ENCODE peak calls at places on chromosomes 6 and 20, in ten cellular contexts. One of them, this sample, is unnamed.

GRCh38 chr6:31158863-31159855 is 770 bp downstream of the TCF19 start:
- DNase-seq in 8988T: peak
- DNase-seq in ecto neural progenitor cell: no peak
- DNase-seq in skeletal muscle cell: no peak
- DNase-seq in GF-D8: no peak
- DNase-seq in activated gamma-delta T cell treated with anti-CD3 and anti-CD28 coated beads, Interleukin-2, amount 50 U/mL, for 16 hours: no peak
- DNase-seq in Panc1: no peak
- DNase-seq in glutamatergic neuron: no peak
- DNase-seq in NCI-H2171 treated with DMSO at 0.1 percent for 48 hours: no peak
- DNase-seq in K562: peak
- DNase-seq in this sample: no peak

GRCh38 chr20:58231678-58232077 is 3.2 kb upstream of the ANKRD60 start:
- DNase-seq in 8988T: no peak
- DNase-seq in ecto neural progenitor cell: no peak
- DNase-seq in skeletal muscle cell: no peak
- DNase-seq in GF-D8: no peak
- DNase-seq in activated gamma-delta T cell treated with anti-CD3 and anti-CD28 coated beads, Interleukin-2, amount 50 U/mL, for 16 hours: no peak
- DNase-seq in Panc1: no peak
- DNase-seq in glutamatergic neuron: no peak
- DNase-seq in NCI-H2171 treated with DMSO at 0.1 percent for 48 hours: peak
- DNase-seq in K562: no peak
- DNase-seq in this sample: no peak

GRCh38 chr20:58550661-58551060 is 35.5 kb upstream of the APCDD1L start:
- DNase-seq in 8988T: no peak
- DNase-seq in ecto neural progenitor cell: no peak
- DNase-seq in skeletal muscle cell: peak
- DNase-seq in GF-D8: no peak
- DNase-seq in activated gamma-delta T cell treated with anti-CD3 and anti-CD28 coated beads, Interleukin-2, amount 50 U/mL, for 16 hours: no peak
- DNase-seq in Panc1: no peak
- DNase-seq in glutamatergic neuron: no peak
- DNase-seq in NCI-H2171 treated with DMSO at 0.1 percent for 48 hours: no peak
- DNase-seq in K562: peak
- DNase-seq in this sample: no peak

GRCh38 chr20:24118096-24118780 is 129.7 kb upstream of the GGTLC1 start:
- DNase-seq in 8988T: no peak
- DNase-seq in ecto neural progenitor cell: no peak
- DNase-seq in skeletal muscle cell: no peak
- DNase-seq in GF-D8: no peak
- DNase-seq in activated gamma-delta T cell treated with anti-CD3 and anti-CD28 coated beads, Interleukin-2, amount 50 U/mL, for 16 hours: no peak
- DNase-seq in Panc1: no peak
- DNase-seq in glutamatergic neuron: no peak
- DNase-seq in NCI-H2171 treated with DMSO at 0.1 percent for 48 hours: peak
- DNase-seq in K562: no peak
- DNase-seq in this sample: no peak

GRCh38 chr6:42661540-42662153 is 60.8 kb downstream of the PRPH2 start:
- DNase-seq in 8988T: no peak
- DNase-seq in ecto neural progenitor cell: peak
- DNase-seq in skeletal muscle cell: peak
- DNase-seq in GF-D8: peak
- DNase-seq in activated gamma-delta T cell treated with anti-CD3 and anti-CD28 coated beads, Interleukin-2, amount 50 U/mL, for 16 hours: peak
- DNase-seq in Panc1: peak
- DNase-seq in glutamatergic neuron: peak
- DNase-seq in NCI-H2171 treated with DMSO at 0.1 percent for 48 hours: peak
- DNase-seq in K562: peak
- DNase-seq in this sample: peak

GRCh38 chr6:39956951-39957350 is 22.7 kb upstream of the MOCS1 start:
- DNase-seq in 8988T: no peak
- DNase-seq in ecto neural progenitor cell: no peak
- DNase-seq in skeletal muscle cell: peak
- DNase-seq in GF-D8: no peak
- DNase-seq in activated gamma-delta T cell treated with anti-CD3 and anti-CD28 coated beads, Interleukin-2, amount 50 U/mL, for 16 hours: no peak
- DNase-seq in Panc1: no peak
- DNase-seq in glutamatergic neuron: no peak
- DNase-seq in NCI-H2171 treated with DMSO at 0.1 percent for 48 hours: no peak
- DNase-seq in K562: no peak
- DNase-seq in this sample: no peak

GRCh38 chr20:24766143-24766527 is 182.9 kb upstream of the CST7 start:
- DNase-seq in 8988T: no peak
- DNase-seq in ecto neural progenitor cell: peak
- DNase-seq in skeletal muscle cell: no peak
- DNase-seq in GF-D8: no peak
- DNase-seq in activated gamma-delta T cell treated with anti-CD3 and anti-CD28 coated beads, Interleukin-2, amount 50 U/mL, for 16 hours: no peak
- DNase-seq in Panc1: no peak
- DNase-seq in glutamatergic neuron: no peak
- DNase-seq in NCI-H2171 treated with DMSO at 0.1 percent for 48 hours: no peak
- DNase-seq in K562: no peak
- DNase-seq in this sample: no peak

GRCh38 chr6:5866547-5867051 is 140.1 kb downstream of the NRN1 start:
- DNase-seq in 8988T: no peak
- DNase-seq in ecto neural progenitor cell: no peak
- DNase-seq in skeletal muscle cell: peak
- DNase-seq in GF-D8: no peak
- DNase-seq in activated gamma-delta T cell treated with anti-CD3 and anti-CD28 coated beads, Interleukin-2, amount 50 U/mL, for 16 hours: no peak
- DNase-seq in Panc1: peak
- DNase-seq in glutamatergic neuron: no peak
- DNase-seq in NCI-H2171 treated with DMSO at 0.1 percent for 48 hours: peak
- DNase-seq in K562: no peak
- DNase-seq in this sample: peak

GRCh38 chr20:58040447-58041290 is 187.8 kb downstream of the ANKRD60 start:
- DNase-seq in 8988T: no peak
- DNase-seq in ecto neural progenitor cell: no peak
- DNase-seq in skeletal muscle cell: no peak
- DNase-seq in GF-D8: no peak
- DNase-seq in activated gamma-delta T cell treated with anti-CD3 and anti-CD28 coated beads, Interleukin-2, amount 50 U/mL, for 16 hours: no peak
- DNase-seq in Panc1: no peak
- DNase-seq in glutamatergic neuron: no peak
- DNase-seq in NCI-H2171 treated with DMSO at 0.1 percent for 48 hours: no peak
- DNase-seq in K562: no peak
- DNase-seq in this sample: no peak

GRCh38 chr20:1524004-1524403 is 32.8 kb upstream of the SIRPB2 start:
- DNase-seq in 8988T: no peak
- DNase-seq in ecto neural progenitor cell: no peak
- DNase-seq in skeletal muscle cell: no peak
- DNase-seq in GF-D8: peak
- DNase-seq in activated gamma-delta T cell treated with anti-CD3 and anti-CD28 coated beads, Interleukin-2, amount 50 U/mL, for 16 hours: no peak
- DNase-seq in Panc1: no peak
- DNase-seq in glutamatergic neuron: no peak
- DNase-seq in NCI-H2171 treated with DMSO at 0.1 percent for 48 hours: no peak
- DNase-seq in K562: no peak
- DNase-seq in this sample: no peak

GRCh38 chr6:142246960-142247359 is 54.8 kb upstream of the ADGRG6 start:
- DNase-seq in 8988T: no peak
- DNase-seq in ecto neural progenitor cell: no peak
- DNase-seq in skeletal muscle cell: no peak
- DNase-seq in GF-D8: no peak
- DNase-seq in activated gamma-delta T cell treated with anti-CD3 and anti-CD28 coated beads, Interleukin-2, amount 50 U/mL, for 16 hours: no peak
- DNase-seq in Panc1: no peak
- DNase-seq in glutamatergic neuron: no peak
- DNase-seq in NCI-H2171 treated with DMSO at 0.1 percent for 48 hours: no peak
- DNase-seq in K562: no peak
- DNase-seq in this sample: no peak

GRCh38 chr6:127023001-127023778 is 95.3 kb upstream of the RSPO3 start:
- DNase-seq in 8988T: no peak
- DNase-seq in ecto neural progenitor cell: no peak
- DNase-seq in skeletal muscle cell: no peak
- DNase-seq in GF-D8: no peak
- DNase-seq in activated gamma-delta T cell treated with anti-CD3 and anti-CD28 coated beads, Interleukin-2, amount 50 U/mL, for 16 hours: no peak
- DNase-seq in Panc1: no peak
- DNase-seq in glutamatergic neuron: no peak
- DNase-seq in NCI-H2171 treated with DMSO at 0.1 percent for 48 hours: no peak
- DNase-seq in K562: no peak
- DNase-seq in this sample: no peak

GRCh38 chr6:17385660-17386059 is 7.7 kb upstream of the CAP2 start:
- DNase-seq in 8988T: no peak
- DNase-seq in ecto neural progenitor cell: no peak
- DNase-seq in skeletal muscle cell: peak
- DNase-seq in GF-D8: no peak
- DNase-seq in activated gamma-delta T cell treated with anti-CD3 and anti-CD28 coated beads, Interleukin-2, amount 50 U/mL, for 16 hours: no peak
- DNase-seq in Panc1: no peak
- DNase-seq in glutamatergic neuron: no peak
- DNase-seq in NCI-H2171 treated with DMSO at 0.1 percent for 48 hours: peak
- DNase-seq in K562: no peak
- DNase-seq in this sample: no peak

GRCh38 chr6:143192766-143193165 is 132.1 kb downstream of the AIG1 start:
- DNase-seq in 8988T: no peak
- DNase-seq in ecto neural progenitor cell: no peak
- DNase-seq in skeletal muscle cell: no peak
- DNase-seq in GF-D8: no peak
- DNase-seq in activated gamma-delta T cell treated with anti-CD3 and anti-CD28 coated beads, Interleukin-2, amount 50 U/mL, for 16 hours: no peak
- DNase-seq in Panc1: no peak
- DNase-seq in glutamatergic neuron: no peak
- DNase-seq in NCI-H2171 treated with DMSO at 0.1 percent for 48 hours: no peak
- DNase-seq in K562: no peak
- DNase-seq in this sample: no peak

GRCh38 chr6:169669147-169669546 is 32.7 kb downstream of the WDR27 start:
- DNase-seq in 8988T: no peak
- DNase-seq in ecto neural progenitor cell: no peak
- DNase-seq in skeletal muscle cell: no peak
- DNase-seq in GF-D8: no peak
- DNase-seq in activated gamma-delta T cell treated with anti-CD3 and anti-CD28 coated beads, Interleukin-2, amount 50 U/mL, for 16 hours: no peak
- DNase-seq in Panc1: no peak
- DNase-seq in glutamatergic neuron: no peak
- DNase-seq in NCI-H2171 treated with DMSO at 0.1 percent for 48 hours: peak
- DNase-seq in K562: no peak
- DNase-seq in this sample: no peak

GRCh38 chr6:15148356-15149058 is 97.4 kb upstream of the JARID2 start:
- DNase-seq in 8988T: no peak
- DNase-seq in ecto neural progenitor cell: no peak
- DNase-seq in skeletal muscle cell: peak
- DNase-seq in GF-D8: no peak
- DNase-seq in activated gamma-delta T cell treated with anti-CD3 and anti-CD28 coated beads, Interleukin-2, amount 50 U/mL, for 16 hours: no peak
- DNase-seq in Panc1: no peak
- DNase-seq in glutamatergic neuron: peak
- DNase-seq in NCI-H2171 treated with DMSO at 0.1 percent for 48 hours: peak
- DNase-seq in K562: no peak
- DNase-seq in this sample: peak